ENCODE peak calls at places on chromosomes 4 and X, in five cellular contexts. C, I, B, P and T are unnamed samples. For H3K4me1, the result is how much of the 10 kb centered on the place peaks cover.

GRCh38 chrX:16215660-16216059 is 48.4 kb downstream of the MAGEB17 start:
- DNase-seq in I (no peak), B (no peak), P (no peak), C (no peak), T (no peak)

GRCh38 chrX:115058276-115058675 is 40.9 kb upstream of the IL13RA2 start:
- DNase-seq in B (no peak), P (no peak), I (no peak), C (no peak), T (no peak)

GRCh38 chr4:23039813-23040212 is 347.1 kb downstream of the GBA3 start:
- DNase-seq in B (no peak), I (no peak), C (no peak), P (no peak), T (no peak)

GRCh38 chr4:122890142-122890769 is 32.1 kb downstream of the NUDT6 start:
- DNase-seq in C (no peak), P (no peak), I (no peak), B (no peak), T (no peak)

GRCh38 chr4:71195932-71196331 is 142.9 kb upstream of the SLC4A4 start:
- DNase-seq in I (no peak), P (no peak), C (no peak), B (no peak), T (no peak)

GRCh38 chr4:139875456-139875855 is 209.8 kb downstream of the MGST2 start:
- DNase-seq in B (no peak), I (no peak), C (peak), P (no peak), T (no peak)

GRCh38 chrX:78105944-78106650 is 2.0 kb downstream of the PGK1 start:
- DNase-seq in C (no peak), P (no peak), B (no peak), I (no peak), T (no peak)

GRCh38 chr4:184448828-184449227 is 25.5 kb downstream of the IRF2 start:
- DNase-seq in B (no peak), I (peak), P (no peak), C (no peak), T (peak)

GRCh38 chrX:118975831-118976598 is 1.6 kb downstream of the LONRF3 start:
- DNase-seq in I (peak), C (no peak), B (peak), P (peak), T (peak)

GRCh38 chrX:51852096-51852495 is 41.3 kb upstream of the MAGED1 start:
- DNase-seq in P (no peak), I (no peak), B (no peak), C (no peak), T (no peak)
- H3K4me1 ChIP-seq in P (under half), I (under half), B (under half), C (under half), T (under half)

DNA sequence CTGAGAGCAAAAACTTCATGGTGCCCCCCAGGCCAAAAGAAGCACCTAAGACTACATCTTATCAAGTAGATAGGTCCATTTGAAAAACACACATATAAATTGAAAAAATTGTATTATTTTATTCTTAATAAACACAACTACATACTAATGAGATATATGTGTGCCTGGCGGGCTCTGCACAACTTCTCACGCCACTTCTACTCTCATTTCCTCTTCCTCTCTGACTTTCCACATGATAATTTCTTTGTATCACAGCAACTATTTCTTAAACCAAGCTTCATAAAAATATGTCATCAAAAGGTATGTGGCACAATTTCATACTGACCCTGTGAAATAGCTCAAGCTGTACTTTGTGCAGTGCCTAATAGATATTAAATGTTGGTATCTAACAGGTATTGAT is 10.7 kb upstream of the NPY2R start:
- DNase-seq in P (no peak), C (no peak), I (no peak), B (no peak), T (no peak)
- H3K27ac ChIP-seq in P (no peak), C (no peak), I (no peak), B (no peak), T (no peak)

GRCh38 chr4:102826890-102827673 is at the start of gene UBE2D3:
- DNase-seq in P (peak), I (peak), B (peak), C (peak), T (peak)
- TF ChIP-seq POLR2A in P (peak), I (peak), B (no peak), C (peak), T (peak)

GRCh38 chrX:133366735-133367134 is 48.6 kb downstream of the GPC4 start:
- DNase-seq in C (no peak), B (no peak), I (no peak), P (no peak), T (no peak)
- H3K4me1 ChIP-seq in C (under half), B (under half), I (under half), P (under half), T (under half)

GRCh38 chr4:180527993-180528392 is 1715.2 kb upstream of the TENM3 start:
- DNase-seq in C (no peak), P (no peak), I (peak), B (no peak), T (no peak)
- H3K27ac ChIP-seq in C (no peak), P (no peak), I (no peak), B (no peak), T (no peak)